ENCODE peak calls at places on chromosome 20, in six cellular contexts. D is hepatocyte, W is mammary epithelial cell, Z is left lung, V is K562, H is endodermal cell. J is an unnamed sample.

GRCh38 chr20:16078172-16078898 is 494.9 kb downstream of the KIF16B start:
- DNase-seq in D (no peak), W (no peak), Z (no peak), V (no peak), H (no peak), J (no peak)

GRCh38 chr20:45833030-45833882 is at the start of gene SNX21:
- DNase-seq in D (peak; percentile 91), W (peak; percentile 80), Z (peak; percentile 85), V (no peak), H (peak; percentile 94), J (peak; percentile 94)

GRCh38 chr20:33005132-33005566 is 916 bp upstream of the SUN5 start:
- DNase-seq in D (no peak), W (no peak), Z (no peak), V (peak; percentile 53), H (peak; percentile 71), J (no peak)

GRCh38 chr20:35307666-35308653 is 15.7 kb upstream of the FAM83C start:
- DNase-seq in D (no peak), W (peak; percentile 96), Z (no peak), V (no peak), H (no peak), J (no peak)

GRCh38 chr20:60206259-60206658 is 248.0 kb downstream of the CDH26 start:
- DNase-seq in D (peak; percentile 60), W (peak; percentile 40), Z (no peak), V (peak; percentile 21), H (peak; percentile 82), J (peak; percentile 63)

GRCh38 chr20:54668271-54669053 is 193.1 kb downstream of the DOK5 start:
- DNase-seq in D (peak; percentile 62), W (no peak), Z (no peak), V (peak; percentile 44), H (peak; percentile 77), J (no peak)

GRCh38 chr20:11323821-11324220 is 593.9 kb upstream of the BTBD3 start:
- DNase-seq in D (no peak), W (no peak), Z (no peak), V (no peak), H (no peak), J (no peak)

GRCh38 chr20:15561707-15562106 is 1011.5 kb downstream of the KIF16B start:
- DNase-seq in D (peak; percentile 10), W (no peak), Z (no peak), V (no peak), H (no peak), J (no peak)

GRCh38 chr20:6028795-6029194 is 25.1 kb downstream of the LRRN4 start:
- DNase-seq in D (no peak), W (no peak), Z (no peak), V (no peak), H (no peak), J (no peak)

GRCh38 chr20:25077610-25078169 is 4.3 kb downstream of the VSX1 start:
- DNase-seq in D (no peak), W (no peak), Z (no peak), V (no peak), H (peak; percentile 75), J (no peak)

GRCh38 chr20:44773070-44773829 is 27.6 kb downstream of the KCNK15 start:
- DNase-seq in D (no peak), W (no peak), Z (no peak), V (no peak), H (no peak), J (no peak)

GRCh38 chr20:34334654-34335407 is 28.2 kb upstream of the ITCH start:
- DNase-seq in D (no peak), W (peak; percentile 66), Z (no peak), V (no peak), H (no peak), J (no peak)

GRCh38 chr20:36128463-36129176 is 25.9 kb upstream of the EPB41L1 start:
- DNase-seq in D (no peak), W (peak; percentile 46), Z (no peak), V (peak; percentile 36), H (no peak), J (no peak)

GRCh38 chr20:63711085-63711645 is 3.3 kb downstream of the ZGPAT start:
- DNase-seq in D (no peak), W (no peak), Z (no peak), V (no peak), H (no peak), J (no peak)

GRCh38 chr20:64079273-64080012 is at the start of gene RGS19:
- DNase-seq in D (peak; percentile 89), W (peak; percentile 47), Z (peak; percentile 90), V (peak; percentile 88), H (peak; percentile 88), J (peak; percentile 91)

GRCh38 chr20:1479831-1480595 is 11.2 kb downstream of the SIRPB2 start:
- DNase-seq in D (no peak), W (no peak), Z (no peak), V (no peak), H (no peak), J (no peak)

GRCh38 chr20:16020971-16021370 is 552.3 kb downstream of the KIF16B start:
- DNase-seq in D (no peak), W (peak; percentile 92), Z (no peak), V (no peak), H (no peak), J (no peak)

GRCh38 chr20:5078399-5078958 is 41.3 kb downstream of the PCNA start:
- DNase-seq in D (no peak), W (peak; percentile 17), Z (peak; percentile 89), V (peak; percentile 63), H (no peak), J (no peak)

GRCh38 chr20:33445881-33446615 is 2.5 kb upstream of the SNTA1 start:
- DNase-seq in D (no peak), W (no peak), Z (no peak), V (no peak), H (no peak), J (no peak)

GRCh38 chr20:42740191-42740870 is 449.4 kb downstream of the PTPRT start:
- DNase-seq in D (no peak), W (no peak), Z (no peak), V (no peak), H (no peak), J (peak; percentile 26)

GRCh38 chr20:21509597-21510331 is 4.1 kb downstream of the NKX2-2 start:
- DNase-seq in D (no peak), W (no peak), Z (no peak), V (no peak), H (peak; percentile 68), J (no peak)

GRCh38 chr20:56875052-56875663 is 246.1 kb downstream of the TFAP2C start:
- DNase-seq in D (peak; percentile 82), W (peak; percentile 91), Z (no peak), V (no peak), H (peak; percentile 62), J (peak; percentile 82)

GRCh38 chr20:54237544-54237943 is 29.7 kb downstream of the PFDN4 start:
- DNase-seq in D (no peak), W (no peak), Z (no peak), V (no peak), H (no peak), J (no peak)

GRCh38 chr20:8153281-8153908 is 21.3 kb downstream of the PLCB1 start:
- DNase-seq in D (no peak), W (no peak), Z (no peak), V (no peak), H (no peak), J (no peak)

GRCh38 chr20:58188496-58188895 is 40.0 kb downstream of the ANKRD60 start:
- DNase-seq in D (no peak), W (no peak), Z (no peak), V (peak; percentile 8), H (peak; percentile 83), J (peak; percentile 43)

GRCh38 chr20:1786061-1786460 is 109.1 kb upstream of the SIRPA start:
- DNase-seq in D (no peak), W (no peak), Z (no peak), V (no peak), H (no peak), J (no peak)

DNA sequence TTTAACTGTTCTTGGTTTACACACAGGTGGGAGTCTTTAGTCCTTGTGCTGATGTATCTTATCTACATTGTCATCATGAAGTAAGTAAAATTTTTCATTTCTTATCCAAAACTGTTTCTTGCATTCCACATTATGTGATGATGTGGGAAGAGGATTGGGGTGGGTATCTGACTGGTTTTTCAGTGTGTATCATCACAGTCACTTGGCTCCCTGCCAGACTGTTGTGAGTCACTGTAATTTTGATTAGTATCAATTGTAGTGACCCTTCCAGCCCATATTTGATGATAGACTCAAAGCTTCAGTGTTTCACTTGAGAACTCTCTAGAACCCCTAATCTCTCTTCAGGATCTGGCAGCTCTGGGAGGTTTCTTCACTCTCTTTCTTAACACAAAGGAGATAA is 84.5 kb upstream of the RIN2 start:
- DNase-seq in D (no peak), W (peak; percentile 41), Z (no peak), V (no peak), H (no peak), J (no peak)
- TF ChIP-seq CTCF in D (no peak), W (no peak), Z (no peak), V (no peak), H (no peak), J (no peak)

DNA sequence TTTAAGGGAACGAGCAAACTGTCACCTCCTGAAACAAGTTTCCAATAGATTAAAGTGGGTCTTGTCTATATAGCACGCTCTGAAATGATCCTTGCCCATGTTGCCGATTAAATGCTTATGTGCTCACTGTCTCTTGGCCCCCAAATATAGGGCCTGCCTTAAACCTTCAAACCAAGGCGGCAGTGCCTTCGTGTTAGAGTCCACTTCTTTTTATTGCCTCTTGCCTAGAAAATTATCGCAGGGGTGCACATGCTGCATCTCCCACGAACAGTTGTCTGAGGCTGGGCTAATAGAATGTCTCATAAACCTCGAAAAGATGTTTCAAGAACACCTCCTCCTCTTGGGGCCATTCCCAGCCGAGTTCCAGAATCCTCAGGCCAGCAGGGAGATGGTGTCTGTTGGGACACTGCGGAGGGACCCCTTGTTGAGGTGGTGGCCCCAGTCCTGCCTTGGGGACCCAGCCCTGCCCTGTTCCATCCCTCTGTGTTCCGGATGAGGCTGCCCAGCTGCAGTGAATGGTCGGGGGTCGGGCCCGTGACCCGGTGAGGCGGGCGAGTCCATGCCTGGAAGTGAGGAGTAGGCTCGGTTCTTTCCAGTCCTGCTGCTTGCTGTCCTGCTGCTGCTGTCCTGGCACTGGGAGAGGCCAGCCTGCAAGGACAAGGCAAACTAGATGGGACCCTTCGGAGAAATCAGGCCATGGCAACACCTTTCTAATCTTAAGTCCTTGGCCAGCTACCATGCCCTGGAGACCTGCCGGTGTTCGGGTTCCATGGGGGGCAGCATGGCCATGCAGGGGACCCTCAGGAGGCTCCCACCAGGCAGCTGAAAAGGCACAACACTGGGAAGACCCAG is 34.7 kb upstream of the SLCO4A1 start:
- DNase-seq in D (no peak), W (no peak), Z (no peak), V (no peak), H (no peak), J (no peak)
- H3K4me1 ChIP-seq in D (peaks cover 8% of the 10 kb centered on the region), W (peaks cover 16% of the 10 kb centered on the region), Z (peaks cover 52% of the 10 kb centered on the region), V (peaks cover 41% of the 10 kb centered on the region), H (no peaks in the 10 kb centered on the region), J (peaks cover 16% of the 10 kb centered on the region)

GRCh38 chr20:37999526-38000263 is 33.6 kb downstream of the TTI1 start:
- DNase-seq in D (no peak), W (no peak), Z (no peak), V (no peak), H (no peak), J (no peak)
- H3K36me3 ChIP-seq in D (no peaks in the 10 kb centered on the region), W (peaks cover 29% of the 10 kb centered on the region), Z (peaks cover 100% of the 10 kb centered on the region), V (peaks cover 97% of the 10 kb centered on the region), H (peaks cover 93% of the 10 kb centered on the region), J (peaks cover 18% of the 10 kb centered on the region)

GRCh38 chr20:50628326-50628725 is 63.0 kb downstream of the RIPOR3 start:
- DNase-seq in D (no peak), W (no peak), Z (no peak), V (no peak), H (no peak), J (no peak)
- TF ChIP-seq CTCF in D (no peak), W (no peak), Z (no peak), V (no peak), H (no peak), J (no peak)